ENCODE peak calls at places on chromosomes 6 and 20, in seven cellular contexts. One of them, this sample, is unnamed.
A peak's percentile ranks its signal among the peaks of the same experiment; 100 is the strongest.

GRCh38 chr20:24138126-24138857 is 149.7 kb upstream of the GGTLC1 start:
- DNase-seq in anterior cingulate cortex: no peak
- DNase-seq in GOT3: no peak
- DNase-seq in GM23248: no peak
- DNase-seq in activated CD4-positive, alpha-beta T cell treated with anti-CD3 and anti-CD28 coated beads, Interleukin-2, amount 50 U/mL, for 24 hours: no peak
- DNase-seq in stimulated activated naive CD8-positive, alpha-beta T cell treated with anti-CD3 and anti-CD28 coated beads, Interleukin-15, Interleukin-2, amounts not matched to agents 100 U/mL and 50 U/mL, for 24 hours: no peak
- DNase-seq in lung: no peak
- DNase-seq in this sample: no peak

GRCh38 chr20:32516985-32517873 is 67.9 kb downstream of the NOL4L start:
- DNase-seq in anterior cingulate cortex: peak; percentile 12
- DNase-seq in GOT3: no peak
- DNase-seq in GM23248: no peak
- DNase-seq in activated CD4-positive, alpha-beta T cell treated with anti-CD3 and anti-CD28 coated beads, Interleukin-2, amount 50 U/mL, for 24 hours: no peak
- DNase-seq in stimulated activated naive CD8-positive, alpha-beta T cell treated with anti-CD3 and anti-CD28 coated beads, Interleukin-15, Interleukin-2, amounts not matched to agents 100 U/mL and 50 U/mL, for 24 hours: no peak
- DNase-seq in lung: no peak
- DNase-seq in this sample: no peak

GRCh38 chr20:10278416-10278815 is 59.8 kb downstream of the SNAP25 start:
- DNase-seq in anterior cingulate cortex: no peak
- DNase-seq in GOT3: no peak
- DNase-seq in GM23248: no peak
- DNase-seq in activated CD4-positive, alpha-beta T cell treated with anti-CD3 and anti-CD28 coated beads, Interleukin-2, amount 50 U/mL, for 24 hours: no peak
- DNase-seq in stimulated activated naive CD8-positive, alpha-beta T cell treated with anti-CD3 and anti-CD28 coated beads, Interleukin-15, Interleukin-2, amounts not matched to agents 100 U/mL and 50 U/mL, for 24 hours: no peak
- DNase-seq in lung: no peak
- DNase-seq in this sample: no peak

GRCh38 chr6:144219056-144219685 is 66.0 kb upstream of the UTRN start:
- DNase-seq in anterior cingulate cortex: no peak
- DNase-seq in GOT3: no peak
- DNase-seq in GM23248: peak; percentile 79
- DNase-seq in activated CD4-positive, alpha-beta T cell treated with anti-CD3 and anti-CD28 coated beads, Interleukin-2, amount 50 U/mL, for 24 hours: no peak
- DNase-seq in stimulated activated naive CD8-positive, alpha-beta T cell treated with anti-CD3 and anti-CD28 coated beads, Interleukin-15, Interleukin-2, amounts not matched to agents 100 U/mL and 50 U/mL, for 24 hours: no peak
- DNase-seq in lung: no peak
- DNase-seq in this sample: peak; percentile 81

GRCh38 chr6:89826029-89826528 is 3.6 kb upstream of the CASP8AP2 start:
- DNase-seq in anterior cingulate cortex: no peak
- DNase-seq in GOT3: no peak
- DNase-seq in GM23248: peak; percentile 66
- DNase-seq in activated CD4-positive, alpha-beta T cell treated with anti-CD3 and anti-CD28 coated beads, Interleukin-2, amount 50 U/mL, for 24 hours: no peak
- DNase-seq in stimulated activated naive CD8-positive, alpha-beta T cell treated with anti-CD3 and anti-CD28 coated beads, Interleukin-15, Interleukin-2, amounts not matched to agents 100 U/mL and 50 U/mL, for 24 hours: no peak
- DNase-seq in lung: peak; percentile 38
- DNase-seq in this sample: peak; percentile 58

GRCh38 chr6:84739866-84740208 is 24.6 kb downstream of the TBX18 start:
- DNase-seq in anterior cingulate cortex: no peak
- DNase-seq in GOT3: no peak
- DNase-seq in GM23248: peak; percentile 56
- DNase-seq in activated CD4-positive, alpha-beta T cell treated with anti-CD3 and anti-CD28 coated beads, Interleukin-2, amount 50 U/mL, for 24 hours: no peak
- DNase-seq in stimulated activated naive CD8-positive, alpha-beta T cell treated with anti-CD3 and anti-CD28 coated beads, Interleukin-15, Interleukin-2, amounts not matched to agents 100 U/mL and 50 U/mL, for 24 hours: no peak
- DNase-seq in lung: no peak
- DNase-seq in this sample: no peak

GRCh38 chr6:53119772-53120409 is 28.8 kb downstream of the GCM1 start:
- DNase-seq in anterior cingulate cortex: no peak
- DNase-seq in GOT3: no peak
- DNase-seq in GM23248: peak; percentile 84
- DNase-seq in activated CD4-positive, alpha-beta T cell treated with anti-CD3 and anti-CD28 coated beads, Interleukin-2, amount 50 U/mL, for 24 hours: no peak
- DNase-seq in stimulated activated naive CD8-positive, alpha-beta T cell treated with anti-CD3 and anti-CD28 coated beads, Interleukin-15, Interleukin-2, amounts not matched to agents 100 U/mL and 50 U/mL, for 24 hours: no peak
- DNase-seq in lung: no peak
- DNase-seq in this sample: peak; percentile 79

GRCh38 chr6:101458341-101458740 is 64.8 kb downstream of the GRIK2 start:
- DNase-seq in anterior cingulate cortex: no peak
- DNase-seq in GOT3: no peak
- DNase-seq in GM23248: no peak
- DNase-seq in activated CD4-positive, alpha-beta T cell treated with anti-CD3 and anti-CD28 coated beads, Interleukin-2, amount 50 U/mL, for 24 hours: no peak
- DNase-seq in stimulated activated naive CD8-positive, alpha-beta T cell treated with anti-CD3 and anti-CD28 coated beads, Interleukin-15, Interleukin-2, amounts not matched to agents 100 U/mL and 50 U/mL, for 24 hours: no peak
- DNase-seq in lung: no peak
- DNase-seq in this sample: peak; percentile 35

GRCh38 chr6:167549187-167549586 is 224.3 kb downstream of the TTLL2 start:
- DNase-seq in anterior cingulate cortex: peak; percentile 28
- DNase-seq in GOT3: no peak
- DNase-seq in GM23248: no peak
- DNase-seq in activated CD4-positive, alpha-beta T cell treated with anti-CD3 and anti-CD28 coated beads, Interleukin-2, amount 50 U/mL, for 24 hours: no peak
- DNase-seq in stimulated activated naive CD8-positive, alpha-beta T cell treated with anti-CD3 and anti-CD28 coated beads, Interleukin-15, Interleukin-2, amounts not matched to agents 100 U/mL and 50 U/mL, for 24 hours: no peak
- DNase-seq in lung: no peak
- DNase-seq in this sample: no peak

GRCh38 chr6:136468711-136469110 is 81.5 kb downstream of the MAP7 start:
- DNase-seq in anterior cingulate cortex: peak; percentile 51
- DNase-seq in GOT3: no peak
- DNase-seq in GM23248: no peak
- DNase-seq in activated CD4-positive, alpha-beta T cell treated with anti-CD3 and anti-CD28 coated beads, Interleukin-2, amount 50 U/mL, for 24 hours: no peak
- DNase-seq in stimulated activated naive CD8-positive, alpha-beta T cell treated with anti-CD3 and anti-CD28 coated beads, Interleukin-15, Interleukin-2, amounts not matched to agents 100 U/mL and 50 U/mL, for 24 hours: no peak
- DNase-seq in lung: no peak
- DNase-seq in this sample: no peak

GRCh38 chr20:2914160-2914559 is 40.9 kb downstream of the PTPRA start:
- DNase-seq in anterior cingulate cortex: no peak
- DNase-seq in GOT3: no peak
- DNase-seq in GM23248: no peak
- DNase-seq in activated CD4-positive, alpha-beta T cell treated with anti-CD3 and anti-CD28 coated beads, Interleukin-2, amount 50 U/mL, for 24 hours: no peak
- DNase-seq in stimulated activated naive CD8-positive, alpha-beta T cell treated with anti-CD3 and anti-CD28 coated beads, Interleukin-15, Interleukin-2, amounts not matched to agents 100 U/mL and 50 U/mL, for 24 hours: no peak
- DNase-seq in lung: no peak
- DNase-seq in this sample: no peak